ENCODE peak calls at places on chromosomes 16 and 17, in nine cellular contexts. C is T follicular helper cell; Q is iris pigment epithelial cell; H is HuH-7; O is NAMALWA; W is colonic mucosa; F is NCI-H1417; E is mucosa of descending colon; B is stimulated activated CD8-positive, alpha-beta memory T cell treated with anti-CD3 and anti-CD28 coated beads, Interleukin-12 subunit alpha, Interleukin-12 subunit beta, amount 100 ng/mL, for 4 hours. A is an unnamed sample.

GRCh38 chr17:43010667-43011308 is 4.2 kb downstream of the IFI35 start:
- DNase-seq in B (no peak), W (peak; percentile 89), H (peak; percentile 79), F (no peak), E (peak; percentile 85), C (no peak), Q (no peak), O (no peak), A (peak; percentile 100)

GRCh38 chr17:55391244-55391757 is 30.3 kb downstream of the MMD start:
- DNase-seq in E (no peak), F (no peak), W (no peak), C (no peak), O (no peak), H (no peak), B (no peak), Q (no peak), A (no peak)

GRCh38 chr17:57247261-57247660 is 9.1 kb upstream of the MSI2 start:
- DNase-seq in Q (no peak), F (no peak), H (no peak), B (no peak), E (no peak), W (no peak), O (no peak), C (no peak), A (no peak)

GRCh38 chr17:17840751-17841591 is 4.2 kb upstream of the SREBF1 start:
- DNase-seq in H (no peak), B (no peak), Q (peak; percentile 42), E (peak; percentile 65), C (no peak), W (no peak), O (no peak), F (peak; percentile 46), A (peak; percentile 35)

GRCh38 chr17:74485012-74485743 is 18.7 kb downstream of the CD300A start:
- DNase-seq in H (no peak), F (no peak), O (no peak), C (no peak), W (no peak), Q (no peak), E (no peak), B (no peak), A (no peak)

GRCh38 chr16:87278191-87279093 is 38.8 kb downstream of the C16orf95 start:
- DNase-seq in E (peak; percentile 81), O (peak; percentile 63), H (peak; percentile 96), F (no peak), W (peak; percentile 77), B (peak; percentile 5), Q (peak; percentile 82), C (no peak), A (peak; percentile 62)

GRCh38 chr17:71942626-71943025 is 178.2 kb upstream of the SOX9 start:
- DNase-seq in O (no peak), B (no peak), E (peak; percentile 44), W (peak; percentile 41), C (no peak), Q (no peak), H (no peak), F (no peak), A (no peak)

GRCh38 chr16:85401370-85401916 is 211.7 kb upstream of the GSE1 start:
- DNase-seq in O (no peak), H (no peak), E (no peak), W (peak; percentile 15), F (no peak), B (no peak), C (no peak), Q (no peak), A (no peak)

GRCh38 chr17:66165537-66166123 is 26.3 kb downstream of the CEP112 start:
- DNase-seq in Q (peak; percentile 62), O (peak; percentile 68), E (peak; percentile 30), F (peak; percentile 37), H (peak; percentile 49), W (no peak), B (no peak), C (no peak), A (peak; percentile 67)

GRCh38 chr17:21282231-21282630 is 2.3 kb upstream of the MAP2K3 start:
- DNase-seq in H (no peak), C (no peak), B (no peak), F (no peak), E (no peak), O (no peak), Q (peak; percentile 95), W (no peak), A (no peak)

GRCh38 chr17:39209317-39210092 is 9.4 kb downstream of the RPL19 start:
- DNase-seq in B (peak; percentile 78), F (no peak), C (peak; percentile 56), E (peak; percentile 47), W (peak; percentile 57), Q (peak; percentile 56), H (no peak), O (peak; percentile 52), A (no peak)

GRCh38 chr17:933168-934083 is 46.1 kb downstream of the NXN start:
- DNase-seq in F (no peak), E (no peak), W (no peak), B (no peak), C (no peak), O (no peak), H (no peak), Q (peak; percentile 98), A (peak; percentile 75)

GRCh38 chr16:56382901-56383355 is 42.4 kb downstream of the AMFR start:
- DNase-seq in W (no peak), E (no peak), F (no peak), Q (peak; percentile 40), O (no peak), H (no peak), B (no peak), C (no peak), A (peak; percentile 56)

GRCh38 chr17:40340880-40341807 is 23.4 kb downstream of the GJD3 start:
- DNase-seq in W (peak; percentile 92), C (peak; percentile 84), F (peak; percentile 42), Q (peak; percentile 79), O (peak; percentile 95), E (peak; percentile 92), B (peak; percentile 78), H (peak; percentile 79), A (peak; percentile 83)

GRCh38 chr16:19384656-19385055 is 33.0 kb upstream of the TMC5 start:
- DNase-seq in F (no peak), Q (no peak), C (no peak), B (no peak), O (no peak), W (peak; percentile 67), H (no peak), E (peak; percentile 63), A (no peak)

GRCh38 chr17:58710948-58711552 is 18.6 kb downstream of the RAD51C start:
- DNase-seq in C (peak; percentile 14), F (peak; percentile 56), Q (peak; percentile 57), W (peak; percentile 42), B (no peak), E (peak; percentile 84), O (peak; percentile 79), H (no peak), A (peak; percentile 56)

GRCh38 chr16:81493755-81494433 is 49.3 kb downstream of the CMIP start:
- DNase-seq in O (no peak), Q (peak; percentile 86), C (no peak), F (no peak), E (peak; percentile 64), B (peak; percentile 23), H (no peak), W (peak; percentile 63), A (peak; percentile 57)

GRCh38 chr17:6853764-6854442 is 22.4 kb upstream of the TEKT1 start:
- DNase-seq in F (no peak), H (peak; percentile 25), E (no peak), W (no peak), O (no peak), Q (no peak), B (no peak), C (no peak), A (peak; percentile 82)

GRCh38 chr16:85350973-85351372 is 238.7 kb upstream of the CIBAR2 start:
- DNase-seq in H (no peak), Q (peak; percentile 86), E (peak; percentile 92), F (peak; percentile 64), B (no peak), W (peak; percentile 95), O (no peak), C (no peak), A (no peak)

GRCh38 chr16:60929-61878 is 7.6 kb downstream of the SNRNP25 start:
- DNase-seq in W (no peak), B (no peak), O (no peak), Q (no peak), F (no peak), H (no peak), C (no peak), E (no peak), A (no peak)

GRCh38 chr16:70715113-70715711 is 29.4 kb upstream of the MTSS2 start:
- DNase-seq in C (no peak), E (no peak), F (no peak), W (peak; percentile 50), H (no peak), Q (peak; percentile 88), O (no peak), B (no peak), A (no peak)

GRCh38 chr16:73214825-73215481 is 167.0 kb upstream of the ZFHX3 start:
- DNase-seq in B (no peak), C (no peak), H (no peak), E (no peak), O (no peak), W (no peak), Q (peak; percentile 75), F (no peak), A (no peak)

GRCh38 chr17:79045001-79045729 is 21.2 kb downstream of the C1QTNF1 start:
- DNase-seq in H (no peak), F (no peak), Q (no peak), B (no peak), W (no peak), C (no peak), O (no peak), E (no peak), A (no peak)

GRCh38 chr17:33291248-33292183 is 1.6 kb downstream of the ASIC2 start:
- DNase-seq in C (no peak), O (no peak), W (peak; percentile 38), H (no peak), B (no peak), Q (peak; percentile 28), F (peak; percentile 53), E (peak; percentile 51), A (no peak)

GRCh38 chr16:86007524-86007923 is 108.6 kb downstream of the IRF8 start:
- DNase-seq in B (no peak), W (no peak), F (no peak), O (no peak), E (no peak), H (no peak), C (no peak), Q (no peak), A (no peak)

GRCh38 chr16:23171234-23171948 is 11.2 kb upstream of the SCNN1G start:
- DNase-seq in C (no peak), B (no peak), E (no peak), W (no peak), F (no peak), Q (no peak), O (no peak), H (no peak), A (no peak)

GRCh38 chr17:57295526-57296023 is 39.3 kb downstream of the MSI2 start:
- DNase-seq in H (no peak), Q (peak; percentile 67), B (no peak), W (no peak), F (no peak), C (no peak), O (no peak), E (no peak), A (no peak)